ENCODE peak calls at places on chromosome 16, in seven cellular contexts. K is neural progenitor cell; F is CD8-positive, alpha-beta T cell; J is DND-41; G is foreskin keratinocyte; M is RWPE1; Q is CD4-positive, alpha-beta T cell. R is an unnamed sample.

GRCh38 chr16:56589141-56590039 is at the start of gene MT3:
- DNase-seq in K (peak; percentile 85), F (no peak), J (no peak), G (no peak), M (no peak), Q (no peak), R (no peak)

GRCh38 chr16:79071424-79071823 is 529.1 kb downstream of the MAF start:
- DNase-seq in K (no peak), F (no peak), J (peak; percentile 52), G (peak; percentile 49), M (peak; percentile 4), Q (no peak), R (no peak)

GRCh38 chr16:71784093-71784492 is 24.5 kb downstream of the AP1G1 start:
- DNase-seq in K (no peak), F (no peak), J (no peak), G (no peak), M (no peak), Q (no peak), R (no peak)

GRCh38 chr16:15689290-15689689 is 39.2 kb downstream of the NDE1 start:
- DNase-seq in K (no peak), F (no peak), J (no peak), G (no peak), M (no peak), Q (no peak), R (no peak)

GRCh38 chr16:80725566-80726162 is 78.7 kb downstream of the CDYL2 start:
- DNase-seq in K (no peak), F (no peak), J (no peak), G (no peak), M (no peak), Q (no peak), R (no peak)

GRCh38 chr16:87414251-87414680 is 22.1 kb downstream of the MAP1LC3B start:
- DNase-seq in K (no peak), F (no peak), J (no peak), G (no peak), M (no peak), Q (no peak), R (no peak)

GRCh38 chr16:31382485-31383161 is 10.5 kb upstream of the ITGAD start:
- DNase-seq in K (peak; percentile 86), F (peak; percentile 53), J (peak; percentile 65), G (peak; percentile 11), M (peak; percentile 67), Q (peak; percentile 58), R (no peak)

GRCh38 chr16:56245197-56245596 is 53.9 kb downstream of the GNAO1 start:
- DNase-seq in K (no peak), F (no peak), J (no peak), G (peak; percentile 40), M (peak; percentile 66), Q (no peak), R (no peak)

GRCh38 chr16:21205303-21205702 is 6.1 kb downstream of the ZP2 start:
- DNase-seq in K (no peak), F (no peak), J (no peak), G (no peak), M (no peak), Q (no peak), R (no peak)

GRCh38 chr16:2090819-2091721 is 43.3 kb downstream of the TSC2 start:
- DNase-seq in K (peak; percentile 96), F (no peak), J (no peak), G (no peak), M (peak; percentile 60), Q (peak; percentile 13), R (no peak)

GRCh38 chr16:10067406-10067805 is 114.8 kb downstream of the GRIN2A start:
- DNase-seq in K (no peak), F (no peak), J (no peak), G (no peak), M (no peak), Q (no peak), R (no peak)

GRCh38 chr16:726438-727290 is at the start of the genes CCDC78 and HAGHL:
- DNase-seq in K (peak; percentile 86), F (peak; percentile 66), J (peak; percentile 72), G (no peak), M (no peak), Q (peak; percentile 50), R (no peak)

GRCh38 chr16:22813946-22814325 is at the start of gene HS3ST2:
- DNase-seq in K (peak; percentile 92), F (no peak), J (no peak), G (peak; percentile 55), M (peak; percentile 50), Q (no peak), R (peak; percentile 16)

GRCh38 chr16:49019826-49020401 is 261.7 kb downstream of the CBLN1 start:
- DNase-seq in K (no peak), F (no peak), J (no peak), G (no peak), M (no peak), Q (no peak), R (no peak)

GRCh38 chr16:10502766-10503165 is 77.6 kb downstream of the EMP2 start:
- DNase-seq in K (no peak), F (no peak), J (no peak), G (no peak), M (no peak), Q (no peak), R (no peak)

GRCh38 chr16:813204-813915 is 12.8 kb upstream of the GNG13 start:
- DNase-seq in K (peak; percentile 86), F (peak; percentile 44), J (no peak), G (no peak), M (peak; percentile 68), Q (peak; percentile 40), R (no peak)

GRCh38 chr16:70348991-70349390 is 2.3 kb downstream of the DDX19A start:
- DNase-seq in K (no peak), F (no peak), J (no peak), G (no peak), M (no peak), Q (no peak), R (no peak)

GRCh38 chr16:70345840-70346239 is 863 bp upstream of the DDX19A start:
- DNase-seq in K (no peak), F (no peak), J (no peak), G (no peak), M (no peak), Q (no peak), R (no peak)

DNA sequence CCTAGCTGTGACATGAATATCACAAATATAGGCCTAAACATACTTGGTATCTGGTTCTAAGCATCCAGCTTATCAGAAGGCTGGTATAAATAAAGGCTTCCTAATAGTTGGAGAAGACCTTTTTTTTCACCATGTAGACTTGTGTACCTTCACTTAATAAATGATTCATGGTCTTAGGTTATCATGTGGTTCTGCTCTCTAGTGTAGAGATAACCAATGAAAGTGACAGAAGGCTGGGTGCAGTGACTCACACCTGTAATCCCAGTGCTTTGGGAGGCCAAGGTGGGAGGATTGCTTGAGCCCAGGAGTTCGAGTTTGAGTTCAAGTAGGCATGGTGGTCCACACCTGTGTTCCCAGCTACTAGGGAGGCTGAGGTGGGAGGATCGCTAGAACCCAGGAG is 3.1 kb downstream of the DDX19A start:
- DNase-seq in K (no peak), F (no peak), J (no peak), G (no peak), M (no peak), Q (no peak), R (no peak)
- H3K27ac ChIP-seq in K (no peak overlapping the region), F (no peak overlapping the region), J (no peak overlapping the region), G (no peak overlapping the region), M (no peak overlapping the region), Q (no peak overlapping the region), R (no peak overlapping the region)

GRCh38 chr16:89722392-89723278 is 1.3 kb downstream of the ZNF276 start:
- DNase-seq in K (peak; percentile 43), F (peak; percentile 73), J (peak; percentile 59), G (no peak), M (peak; percentile 55), Q (peak; percentile 73), R (peak; percentile 62)

GRCh38 chr16:89721644-89722391 is 481 bp downstream of the ZNF276 start:
- DNase-seq in K (peak; percentile 62), F (peak; percentile 85), J (peak; percentile 93), G (no peak), M (no peak), Q (peak; percentile 92), R (no peak)

GRCh38 chr16:89720859-89721643 is at the start of the genes VPS9D1 and ZNF276:
- DNase-seq in K (peak; percentile 94), F (peak; percentile 80), J (peak; percentile 86), G (peak; percentile 59), M (peak; percentile 67), Q (peak; percentile 82), R (no peak)

GRCh38 chr16:89720520-89720858 is 209 bp downstream of the VPS9D1 start:
- DNase-seq in K (peak; percentile 81), F (peak; percentile 15), J (no peak), G (no peak), M (no peak), Q (peak; percentile 9), R (no peak)

GRCh38 chr16:89723279-89724250 is 2.2 kb downstream of the ZNF276 start:
- DNase-seq in K (no peak), F (peak; percentile 76), J (no peak), G (no peak), M (no peak), Q (peak; percentile 83), R (no peak)
- H3K27ac ChIP-seq in K (no peak overlapping the region), F (peak overlapping the region; percentile 96), J (no peak overlapping the region), G (no peak overlapping the region), M (peak overlapping the region; percentile 97), Q (peak overlapping the region; percentile 94), R (peak overlapping the region; percentile 91)

GRCh38 chr16:3642397-3643094 is 11.9 kb upstream of the DNASE1 start:
- DNase-seq in K (no peak), F (no peak), J (no peak), G (peak; percentile 21), M (peak; percentile 75), Q (no peak), R (peak; percentile 22)

GRCh38 chr16:3643095-3643730 is 11.3 kb upstream of the DNASE1 start:
- DNase-seq in K (no peak), F (no peak), J (no peak), G (no peak), M (no peak), Q (no peak), R (no peak)

GRCh38 chr16:3640207-3640606 is 14.3 kb upstream of the DNASE1 start:
- DNase-seq in K (no peak), F (no peak), J (no peak), G (no peak), M (no peak), Q (no peak), R (no peak)

GRCh38 chr16:3640632-3641501 is 13.6 kb upstream of the DNASE1 start:
- DNase-seq in K (no peak), F (no peak), J (no peak), G (no peak), M (no peak), Q (no peak), R (no peak)

GRCh38 chr16:3641801-3642396 is 12.6 kb upstream of the DNASE1 start:
- DNase-seq in K (no peak), F (no peak), J (no peak), G (no peak), M (no peak), Q (no peak), R (no peak)
- H3K27ac ChIP-seq in K (no peak overlapping the region), F (no peak overlapping the region), J (no peak overlapping the region), G (no peak overlapping the region), M (no peak overlapping the region), Q (no peak overlapping the region), R (no peak overlapping the region)

DNA sequence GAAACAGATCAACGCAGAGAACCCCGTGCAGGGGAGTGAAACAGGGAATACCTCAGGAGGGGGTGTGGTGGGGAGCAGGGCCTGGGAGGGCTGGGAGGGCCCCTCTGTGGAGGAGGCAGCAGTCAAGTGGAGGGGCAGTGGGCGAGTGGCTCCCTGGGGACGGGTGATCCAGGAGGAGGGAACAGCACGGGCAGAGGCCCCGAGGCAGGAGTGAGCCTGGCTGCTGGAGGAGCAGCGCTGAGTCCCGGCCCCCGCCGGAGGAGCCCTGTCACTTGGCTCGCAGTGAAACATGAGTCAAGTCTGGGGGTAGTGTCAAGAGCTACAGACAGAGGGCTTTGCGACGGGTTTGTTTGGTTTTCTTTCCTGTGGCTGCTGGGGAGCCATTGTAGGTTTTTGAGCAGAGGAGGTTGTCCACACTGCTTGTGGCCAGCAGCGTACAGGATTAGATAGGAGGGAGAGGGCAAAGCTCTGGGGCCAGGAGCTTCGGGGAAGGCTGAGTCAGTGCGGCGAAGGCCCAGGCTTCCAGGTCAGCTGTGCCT is 115.7 kb upstream of the CIBAR2 start:
- DNase-seq in K (peak; percentile 46), F (no peak), J (no peak), G (no peak), M (no peak), Q (no peak), R (no peak)
- H3K27ac ChIP-seq in K (no peak overlapping the region), F (no peak overlapping the region), J (no peak overlapping the region), G (no peak overlapping the region), M (no peak overlapping the region), Q (no peak overlapping the region), R (no peak overlapping the region)

R was measured in epithelial cell of prostate.